ENCODE peak calls at places on chromosomes 5 and 9, in five cellular contexts. One of them, this sample, is unnamed.

GRCh38 chr9:112234779-112235178 is 59.7 kb upstream of the SUSD1 start:
- DNase-seq in neural crest cell: no peak
- DNase-seq in GM10248: no peak
- DNase-seq in A549: no peak
- DNase-seq in ascending aorta: no peak
- DNase-seq in this sample: no peak

GRCh38 chr9:134591082-134591571 is 50.5 kb upstream of the COL5A1 start:
- DNase-seq in neural crest cell: no peak
- DNase-seq in GM10248: no peak
- DNase-seq in A549: no peak
- DNase-seq in ascending aorta: no peak
- DNase-seq in this sample: no peak

GRCh38 chr9:95077766-95078382 is 239.6 kb downstream of the FANCC start:
- DNase-seq in neural crest cell: no peak
- DNase-seq in GM10248: no peak
- DNase-seq in A549: no peak
- DNase-seq in ascending aorta: no peak
- DNase-seq in this sample: no peak

GRCh38 chr5:51399636-51399993 is 16.4 kb downstream of the ISL1 start:
- DNase-seq in neural crest cell: no peak
- DNase-seq in GM10248: no peak
- DNase-seq in A549: no peak
- DNase-seq in ascending aorta: no peak
- DNase-seq in this sample: no peak

GRCh38 chr5:81425569-81425968 is 31.6 kb upstream of the ACOT12 start:
- DNase-seq in neural crest cell: no peak
- DNase-seq in GM10248: peak
- DNase-seq in A549: peak
- DNase-seq in ascending aorta: no peak
- DNase-seq in this sample: no peak

GRCh38 chr5:117788596-117788995 is 1199.8 kb downstream of the DTWD2 start:
- DNase-seq in neural crest cell: no peak
- DNase-seq in GM10248: no peak
- DNase-seq in A549: no peak
- DNase-seq in ascending aorta: no peak
- DNase-seq in this sample: no peak

GRCh38 chr5:61329729-61330128 is 2.3 kb upstream of the ZSWIM6 start:
- DNase-seq in neural crest cell: no peak
- DNase-seq in GM10248: peak
- DNase-seq in A549: peak
- DNase-seq in ascending aorta: no peak
- DNase-seq in this sample: no peak

GRCh38 chr5:79488775-79489174 is 25.2 kb downstream of the HOMER1 start:
- DNase-seq in neural crest cell: no peak
- DNase-seq in GM10248: no peak
- DNase-seq in A549: no peak
- DNase-seq in ascending aorta: no peak
- DNase-seq in this sample: no peak

GRCh38 chr5:113250341-113250953 is 184.3 kb downstream of the TSSK1B start:
- DNase-seq in neural crest cell: no peak
- DNase-seq in GM10248: no peak
- DNase-seq in A549: no peak
- DNase-seq in ascending aorta: no peak
- DNase-seq in this sample: no peak

GRCh38 chr9:137465000-137465769 is 6.1 kb upstream of the NSMF start:
- DNase-seq in neural crest cell: no peak
- DNase-seq in GM10248: no peak
- DNase-seq in A549: no peak
- DNase-seq in ascending aorta: no peak
- DNase-seq in this sample: no peak

GRCh38 chr9:103183569-103184191 is 188.5 kb downstream of the CYLC2 start:
- DNase-seq in neural crest cell: no peak
- DNase-seq in GM10248: no peak
- DNase-seq in A549: no peak
- DNase-seq in ascending aorta: no peak
- DNase-seq in this sample: no peak

GRCh38 chr5:133749331-133749985 is 137.1 kb upstream of the FSTL4 start:
- DNase-seq in neural crest cell: no peak
- DNase-seq in GM10248: no peak
- DNase-seq in A549: no peak
- DNase-seq in ascending aorta: no peak
- DNase-seq in this sample: no peak

GRCh38 chr5:39055027-39055759 is 19.0 kb downstream of the RICTOR start:
- DNase-seq in neural crest cell: no peak
- DNase-seq in GM10248: no peak
- DNase-seq in A549: no peak
- DNase-seq in ascending aorta: no peak
- DNase-seq in this sample: no peak

GRCh38 chr9:81595887-81596558 is 93.3 kb downstream of the TLE1 start:
- DNase-seq in neural crest cell: no peak
- DNase-seq in GM10248: no peak
- DNase-seq in A549: no peak
- DNase-seq in ascending aorta: no peak
- DNase-seq in this sample: no peak

GRCh38 chr9:130229759-130230158 is 35.8 kb upstream of the HMCN2 start:
- DNase-seq in neural crest cell: no peak
- DNase-seq in GM10248: no peak
- DNase-seq in A549: no peak
- DNase-seq in ascending aorta: no peak
- DNase-seq in this sample: no peak

GRCh38 chr5:100690036-100690560 is 154.9 kb downstream of the FAM174A start:
- DNase-seq in neural crest cell: no peak
- DNase-seq in GM10248: no peak
- DNase-seq in A549: no peak
- DNase-seq in ascending aorta: no peak
- DNase-seq in this sample: no peak

GRCh38 chr9:91604451-91604850 is 180.8 kb upstream of the NFIL3 start:
- DNase-seq in neural crest cell: no peak
- DNase-seq in GM10248: no peak
- DNase-seq in A549: no peak
- DNase-seq in ascending aorta: no peak
- DNase-seq in this sample: no peak

GRCh38 chr5:16888694-16889124 is 47.4 kb downstream of the MYO10 start:
- DNase-seq in neural crest cell: no peak
- DNase-seq in GM10248: no peak
- DNase-seq in A549: no peak
- DNase-seq in ascending aorta: no peak
- DNase-seq in this sample: no peak

GRCh38 chr5:75465480-75465879 is 45.9 kb downstream of the CERT1 start:
- DNase-seq in neural crest cell: no peak
- DNase-seq in GM10248: no peak
- DNase-seq in A549: no peak
- DNase-seq in ascending aorta: no peak
- DNase-seq in this sample: no peak

GRCh38 chr5:115419794-115420585 is 123.5 kb upstream of the CCDC112 start:
- DNase-seq in neural crest cell: no peak
- DNase-seq in GM10248: no peak
- DNase-seq in A549: peak
- DNase-seq in ascending aorta: no peak
- DNase-seq in this sample: no peak

GRCh38 chr9:69140123-69140741 is 33.8 kb upstream of the TJP2 start:
- DNase-seq in neural crest cell: no peak
- DNase-seq in GM10248: no peak
- DNase-seq in A549: no peak
- DNase-seq in ascending aorta: no peak
- DNase-seq in this sample: peak

GRCh38 chr5:6787941-6788340 is 74.7 kb downstream of the TENT4A start:
- DNase-seq in neural crest cell: no peak
- DNase-seq in GM10248: no peak
- DNase-seq in A549: no peak
- DNase-seq in ascending aorta: no peak
- DNase-seq in this sample: no peak

GRCh38 chr5:146290318-146290717 is 48.3 kb upstream of the POU4F3 start:
- DNase-seq in neural crest cell: no peak
- DNase-seq in GM10248: no peak
- DNase-seq in A549: no peak
- DNase-seq in ascending aorta: no peak
- DNase-seq in this sample: no peak

GRCh38 chr9:120104771-120105170 is 475.2 kb downstream of the CDK5RAP2 start:
- DNase-seq in neural crest cell: no peak
- DNase-seq in GM10248: no peak
- DNase-seq in A549: no peak
- DNase-seq in ascending aorta: no peak
- DNase-seq in this sample: no peak

GRCh38 chr5:44708611-44709010 is 100.1 kb upstream of the MRPS30 start:
- DNase-seq in neural crest cell: no peak
- DNase-seq in GM10248: no peak
- DNase-seq in A549: no peak
- DNase-seq in ascending aorta: no peak
- DNase-seq in this sample: no peak

GRCh38 chr9:112198646-112199045 is 23.5 kb upstream of the SUSD1 start:
- DNase-seq in neural crest cell: no peak
- DNase-seq in GM10248: no peak
- DNase-seq in A549: no peak
- DNase-seq in ascending aorta: no peak
- DNase-seq in this sample: no peak

GRCh38 chr5:91419136-91419535 is 36.0 kb upstream of the ARRDC3 start:
- DNase-seq in neural crest cell: no peak
- DNase-seq in GM10248: no peak
- DNase-seq in A549: no peak
- DNase-seq in ascending aorta: no peak
- DNase-seq in this sample: no peak

GRCh38 chr5:54608423-54609085 is 91.0 kb downstream of the SNX18 start:
- DNase-seq in neural crest cell: no peak
- DNase-seq in GM10248: no peak
- DNase-seq in A549: no peak
- DNase-seq in ascending aorta: no peak
- DNase-seq in this sample: no peak

GRCh38 chr9:88747768-88748167 is 212.8 kb downstream of the NXNL2 start:
- DNase-seq in neural crest cell: no peak
- DNase-seq in GM10248: no peak
- DNase-seq in A549: peak
- DNase-seq in ascending aorta: no peak
- DNase-seq in this sample: no peak

GRCh38 chr5:181100121-181101015 is 30.6 kb downstream of the OR2V1 start:
- DNase-seq in neural crest cell: no peak
- DNase-seq in GM10248: no peak
- DNase-seq in A549: no peak
- DNase-seq in ascending aorta: no peak
- DNase-seq in this sample: no peak

GRCh38 chr5:83919071-83920041 is 198.7 kb upstream of the HAPLN1 start:
- DNase-seq in neural crest cell: no peak
- DNase-seq in GM10248: no peak
- DNase-seq in A549: no peak
- DNase-seq in ascending aorta: no peak
- DNase-seq in this sample: peak

GRCh38 chr9:104780796-104781395 is 17.0 kb downstream of the NIPSNAP3B start:
- DNase-seq in neural crest cell: no peak
- DNase-seq in GM10248: no peak
- DNase-seq in A549: peak
- DNase-seq in ascending aorta: no peak
- DNase-seq in this sample: no peak

DNA sequence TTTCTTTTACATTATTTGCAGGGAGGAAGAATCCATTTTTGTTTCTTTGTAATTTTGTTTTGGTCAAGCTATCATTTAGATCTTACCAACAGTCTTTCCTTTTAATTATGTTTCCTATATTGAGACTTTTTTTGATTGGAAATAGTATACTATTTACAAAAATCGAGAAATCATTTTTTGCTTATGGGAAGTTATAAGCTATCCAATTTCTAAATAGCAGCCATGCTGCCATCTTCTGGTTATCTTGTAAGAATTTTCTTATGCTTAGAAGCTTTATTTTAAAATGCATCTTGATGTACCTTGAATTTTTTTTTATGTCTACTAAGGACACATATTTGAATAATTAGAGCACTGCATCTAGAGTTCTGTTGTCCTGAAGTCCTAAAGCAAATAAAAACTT is 821.2 kb downstream of the PTPRD start:
- DNase-seq in neural crest cell: no peak
- DNase-seq in GM10248: no peak
- DNase-seq in A549: no peak
- DNase-seq in ascending aorta: no peak
- DNase-seq in this sample: no peak
- TF ChIP-seq CTCF in neural crest cell: peak
- TF ChIP-seq CTCF in GM10248: no peak
- TF ChIP-seq CTCF in A549: no peak
- TF ChIP-seq CTCF in ascending aorta: peak
- TF ChIP-seq CTCF in this sample: no peak

DNA sequence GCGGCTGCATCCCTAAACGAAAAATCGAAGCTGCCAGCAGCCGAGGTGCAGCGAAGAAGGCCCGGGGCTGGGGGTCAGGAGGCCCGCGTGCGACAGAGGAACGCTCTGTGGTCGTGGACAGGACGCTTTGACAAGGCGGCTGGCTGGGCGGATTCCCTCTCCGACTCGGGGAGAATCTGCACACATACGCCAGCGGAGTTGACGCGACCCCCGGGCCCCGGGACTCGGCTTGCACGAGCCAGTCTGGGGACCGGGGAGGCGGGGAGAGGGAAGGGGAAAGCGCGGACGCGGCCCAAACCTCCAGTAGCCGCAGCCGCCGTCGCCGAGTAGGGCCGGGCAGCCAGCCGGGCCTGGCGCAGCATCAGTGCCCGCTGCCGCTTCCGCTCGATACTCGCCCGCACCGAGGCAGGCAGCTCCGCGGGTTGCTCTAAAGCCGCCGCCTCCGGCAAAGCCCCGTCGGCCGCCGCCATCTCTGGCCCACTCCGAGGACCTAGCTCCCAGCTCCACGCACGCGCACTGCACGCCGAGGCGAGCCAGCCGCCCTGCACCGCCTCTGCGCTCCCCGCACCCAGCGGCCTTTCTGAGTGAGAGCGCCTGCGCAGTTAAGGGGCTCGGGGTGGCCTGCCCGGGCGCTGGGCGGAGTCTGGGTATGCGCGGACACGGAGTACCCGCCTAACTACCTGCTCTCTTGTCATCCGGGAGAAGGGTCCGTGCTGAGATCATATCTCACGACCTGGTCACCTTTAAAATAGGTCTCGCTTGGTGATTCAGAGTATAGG is at the start of gene XPA:
- DNase-seq in neural crest cell: peak
- DNase-seq in GM10248: peak
- DNase-seq in A549: peak
- DNase-seq in ascending aorta: peak
- DNase-seq in this sample: peak
- TF ChIP-seq CTCF in neural crest cell: no peak
- TF ChIP-seq CTCF in GM10248: no peak
- TF ChIP-seq CTCF in A549: no peak
- TF ChIP-seq CTCF in ascending aorta: no peak
- TF ChIP-seq CTCF in this sample: no peak

DNA sequence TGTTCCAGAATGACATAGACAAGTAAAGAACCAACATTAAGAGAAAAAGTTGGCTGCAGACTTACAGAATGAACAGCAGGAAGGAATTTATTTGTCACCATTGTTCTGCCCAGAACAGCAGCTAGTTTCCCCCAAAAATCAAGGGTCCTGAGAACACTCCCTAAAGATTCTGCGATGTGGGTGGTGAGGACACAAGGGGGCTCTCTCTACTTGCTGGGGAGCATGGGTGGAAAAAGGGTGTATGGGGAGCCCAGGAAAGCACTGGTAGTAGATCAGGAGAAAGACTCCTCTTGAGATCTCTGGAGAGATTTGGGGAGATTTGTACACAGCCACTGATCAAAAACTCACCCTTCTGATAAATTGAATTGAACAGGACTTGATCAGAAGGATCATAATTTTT is 316.5 kb downstream of the KCTD16 start:
- DNase-seq in neural crest cell: no peak
- DNase-seq in GM10248: no peak
- DNase-seq in A549: no peak
- DNase-seq in ascending aorta: no peak
- DNase-seq in this sample: no peak
- TF ChIP-seq CTCF in neural crest cell: no peak
- TF ChIP-seq CTCF in GM10248: no peak
- TF ChIP-seq CTCF in A549: no peak
- TF ChIP-seq CTCF in ascending aorta: no peak
- TF ChIP-seq CTCF in this sample: no peak

GRCh38 chr5:116472274-116472673 is 102.3 kb downstream of the SEMA6A start:
- DNase-seq in neural crest cell: no peak
- DNase-seq in GM10248: no peak
- DNase-seq in A549: no peak
- DNase-seq in ascending aorta: no peak
- DNase-seq in this sample: no peak
- TF ChIP-seq CTCF in neural crest cell: peak
- TF ChIP-seq CTCF in GM10248: no peak
- TF ChIP-seq CTCF in A549: no peak
- TF ChIP-seq CTCF in ascending aorta: no peak
- TF ChIP-seq CTCF in this sample: peak

This sample was measured in endothelial cell.